ENCODE peak calls at places on chromosomes 16 and 17, in five cellular contexts. B is GM23338, K is lower lobe of right lung, V is brain microvascular endothelial cell, J is lung. O is an unnamed sample. For H3K36me3, the result is how much of the 10 kb centered on the place peaks cover.

GRCh38 chr17:66836063-66837005 is 1.4 kb downstream of the CACNG5 start:
- DNase-seq in V (no peak), B (no peak), K (no peak), J (no peak), O (no peak)

GRCh38 chr16:6528217-6528616 is 804.4 kb upstream of the RBFOX1 start:
- DNase-seq in K (no peak), B (no peak), J (no peak), V (no peak), O (no peak)

GRCh38 chr17:82495844-82496528 is 23.5 kb upstream of the FOXK2 start:
- DNase-seq in K (no peak), B (peak), V (no peak), J (no peak), O (no peak)

GRCh38 chr16:50282955-50283631 is 16.7 kb downstream of the ADCY7 start:
- DNase-seq in V (no peak), K (no peak), J (no peak), B (no peak), O (no peak)

GRCh38 chr17:29653995-29654714 is 31.4 kb upstream of the CORO6 start:
- DNase-seq in J (no peak), B (no peak), V (no peak), K (no peak), O (no peak)

GRCh38 chr16:9384141-9384540 is 292.7 kb downstream of the HAPSTR1 start:
- DNase-seq in B (no peak), V (no peak), J (no peak), K (no peak), O (no peak)

GRCh38 chr17:2393954-2394749 is 6.7 kb downstream of the MNT start:
- DNase-seq in K (no peak), V (no peak), B (peak), J (no peak), O (no peak)

GRCh38 chr17:40515491-40516041 is 14.1 kb upstream of the TNS4 start:
- DNase-seq in B (no peak), K (no peak), J (no peak), V (no peak), O (no peak)

GRCh38 chr16:15593235-15593634 is 49.7 kb downstream of the MARF1 start:
- DNase-seq in K (no peak), J (no peak), V (no peak), B (no peak), O (no peak)

GRCh38 chr17:56786989-56787482 is 46.7 kb downstream of the C17orf67 start:
- DNase-seq in B (no peak), J (no peak), K (peak), V (peak), O (peak)

GRCh38 chr17:14305785-14306496 is 5.1 kb downstream of the HS3ST3B1 start:
- DNase-seq in J (no peak), K (no peak), V (no peak), B (no peak), O (no peak)

GRCh38 chr17:17751489-17751995 is 70.3 kb downstream of the RAI1 start:
- DNase-seq in V (no peak), J (no peak), K (no peak), B (no peak), O (no peak)

GRCh38 chr16:71895679-71896385 is 501 bp downstream of the IST1 start:
- DNase-seq in V (peak), K (peak), J (peak), B (peak), O (no peak)

GRCh38 chr17:63833741-63834373 is 6.4 kb upstream of the FTSJ3 start:
- DNase-seq in K (no peak), V (no peak), B (no peak), J (no peak), O (no peak)

GRCh38 chr16:10114411-10114810 is 67.8 kb downstream of the GRIN2A start:
- DNase-seq in K (no peak), B (no peak), V (peak), J (no peak), O (peak)

GRCh38 chr17:46772879-46773620 is 45.4 kb downstream of the WNT3 start:
- DNase-seq in B (no peak), J (no peak), V (no peak), K (peak), O (no peak)

GRCh38 chr16:84647830-84648594 is at the start of gene KLHL36:
- DNase-seq in V (no peak), K (peak), B (peak), J (peak), O (no peak)

GRCh38 chr17:8031950-8032349 is 6.9 kb upstream of the ALOX15B start:
- DNase-seq in J (no peak), V (no peak), B (no peak), K (no peak), O (no peak)

GRCh38 chr17:33732116-33732515 is 439.0 kb upstream of the ASIC2 start:
- DNase-seq in K (no peak), V (no peak), J (no peak), B (peak), O (no peak)

GRCh38 chr16:29806641-29807425 is 504 bp downstream of the MAZ start:
- DNase-seq in V (no peak), B (peak), K (peak), J (no peak), O (no peak)

GRCh38 chr17:2030779-2031163 is 818 bp downstream of the DPH1 start:
- DNase-seq in K (no peak), V (no peak), B (no peak), J (no peak), O (no peak)

GRCh38 chr17:59069856-59070255 is 36.8 kb downstream of the TRIM37 start:
- DNase-seq in K (no peak), B (no peak), V (no peak), J (no peak), O (no peak)

GRCh38 chr17:59361386-59361785 is 29.9 kb downstream of the YPEL2 start:
- DNase-seq in V (peak), J (no peak), B (no peak), K (no peak), O (no peak)

GRCh38 chr17:17935321-17936271 is 36.6 kb downstream of the TOM1L2 start:
- DNase-seq in B (no peak), V (peak), K (peak), J (no peak), O (peak)

GRCh38 chr17:66492500-66493123 is 190.2 kb downstream of the PRKCA start:
- DNase-seq in V (no peak), B (no peak), J (no peak), K (no peak), O (no peak)

GRCh38 chr17:59779521-59779920 is 72.1 kb downstream of the VMP1 start:
- DNase-seq in J (no peak), K (no peak), B (no peak), V (no peak), O (no peak)

GRCh38 chr16:80899804-80900592 is 95.6 kb upstream of the CDYL2 start:
- DNase-seq in J (peak), K (peak), V (peak), B (no peak), O (no peak)

GRCh38 chr17:6775871-6776405 is at the start of gene FBXO39:
- DNase-seq in J (no peak), V (no peak), K (peak), B (peak), O (no peak)

GRCh38 chr17:1137465-1137894 is 42.3 kb downstream of the ABR start:
- DNase-seq in J (no peak), K (no peak), V (no peak), B (peak), O (no peak)

GRCh38 chr17:64661731-64661980 is 451 bp downstream of the SMURF2 start:
- DNase-seq in B (no peak), J (peak), V (no peak), K (no peak), O (no peak)

GRCh38 chr17:41784207-41784744 is 2.2 kb downstream of the JUP start:
- DNase-seq in V (peak), B (peak), J (peak), K (no peak), O (peak)

GRCh38 chr17:16354585-16354984 is 1.3 kb upstream of the CENPV start:
- DNase-seq in B (no peak), J (no peak), V (no peak), K (no peak), O (no peak)

GRCh38 chr17:48500435-48501426 is 30.1 kb downstream of the HOXB1 start:
- DNase-seq in K (no peak), V (no peak), B (peak), J (no peak), O (no peak)

GRCh38 chr16:85699628-85700027 is 10.9 kb upstream of the GINS2 start:
- DNase-seq in K (no peak), V (peak), J (no peak), B (no peak), O (peak)

GRCh38 chr16:23466162-23466885 is 13.3 kb upstream of the COG7 start:
- DNase-seq in V (peak), B (no peak), K (no peak), J (no peak), O (peak)

GRCh38 chr16:72921620-72922019 is 126.3 kb downstream of the ZFHX3 start:
- DNase-seq in J (no peak), B (no peak), V (peak), K (no peak), O (no peak)

GRCh38 chr17:21263351-21263750 is 10.1 kb upstream of the NATD1 start:
- DNase-seq in K (no peak), B (no peak), V (no peak), J (no peak), O (peak)

GRCh38 chr16:3400779-3401688 is at the start of the genes ZNF174 and ZSCAN32:
- DNase-seq in V (peak), K (peak), B (peak), J (peak), O (peak)
- H3K36me3 ChIP-seq in V (under half), K (under half), B (under half), J (under half), O (under half)

GRCh38 chr17:44006581-44007345 is 2.3 kb downstream of the NAGS start:
- DNase-seq in V (peak), B (peak), K (peak), J (peak), O (peak)

GRCh38 chr17:44005527-44005864 is 1.1 kb downstream of the NAGS start:
- DNase-seq in B (no peak), V (no peak), K (no peak), J (no peak), O (no peak)

GRCh38 chr17:44008205-44008909 is 3.9 kb downstream of the NAGS start:
- DNase-seq in J (no peak), B (peak), V (no peak), K (no peak), O (no peak)

GRCh38 chr17:44005865-44006580 is 1.6 kb downstream of the NAGS start:
- DNase-seq in J (no peak), B (peak), K (peak), V (no peak), O (no peak)

DNA sequence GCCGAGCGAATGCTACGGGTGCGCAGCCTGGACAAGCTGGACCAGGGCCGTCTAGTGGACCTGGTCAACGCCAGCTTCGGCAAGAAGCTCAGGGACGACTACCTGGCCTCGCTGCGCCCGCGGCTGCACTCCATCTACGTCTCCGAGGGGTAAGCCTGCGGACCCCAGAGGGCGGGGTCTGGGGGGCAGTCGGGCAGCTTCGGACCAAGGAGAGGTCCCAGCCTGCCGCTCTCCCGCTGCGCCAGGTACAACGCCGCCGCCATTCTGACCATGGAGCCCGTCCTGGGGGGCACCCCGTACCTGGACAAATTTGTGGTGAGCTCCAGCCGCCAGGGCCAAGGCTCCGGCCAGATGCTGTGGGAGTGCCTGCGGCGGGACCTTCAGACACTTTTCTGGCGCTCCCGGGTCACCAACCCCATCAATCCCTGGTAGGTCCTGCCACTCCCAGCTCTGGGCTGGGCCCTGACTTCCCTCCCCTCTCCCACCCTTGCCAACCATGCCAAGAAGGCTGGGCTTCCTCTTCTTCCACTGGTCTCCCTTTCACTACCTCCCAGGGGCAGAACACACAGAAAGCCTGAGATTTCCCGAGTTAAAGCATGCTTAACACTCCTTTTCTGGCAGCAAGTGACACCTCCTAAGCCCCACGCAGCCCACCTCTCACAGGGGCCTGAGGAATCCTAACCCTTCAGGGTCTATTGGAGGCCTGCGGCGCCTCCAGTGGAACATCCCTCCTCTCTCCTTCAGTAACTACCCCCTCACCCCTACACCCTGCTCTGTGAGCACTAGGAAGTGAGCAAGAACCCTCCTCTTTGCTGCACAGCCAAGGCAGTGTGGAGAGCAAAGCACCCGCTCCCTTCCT is 3.2 kb downstream of the NAGS start:
- DNase-seq in J (no peak), K (no peak), B (no peak), V (no peak), O (no peak)
- TF ChIP-seq CTCF in J (no peak), K (peak), B (no peak), V (no peak), O (no peak)

GRCh38 chr17:74299618-74300009 is 25.6 kb downstream of the DNAI2 start:
- DNase-seq in J (no peak), K (no peak), B (no peak), V (no peak), O (no peak)
- H3K36me3 ChIP-seq in J (under half), K (under half), B (under half), V (under half), O (under half)

GRCh38 chr16:82062645-82063058 is 27.6 kb downstream of the HSD17B2 start:
- DNase-seq in K (peak), V (no peak), B (no peak), J (peak), O (no peak)

GRCh38 chr16:82063456-82064082 is 28.5 kb downstream of the HSD17B2 start:
- DNase-seq in K (no peak), B (no peak), J (no peak), V (no peak), O (no peak)

GRCh38 chr16:82059983-82060421 is 24.9 kb downstream of the HSD17B2 start:
- DNase-seq in J (no peak), B (no peak), V (no peak), K (no peak), O (no peak)

GRCh38 chr16:82059161-82059982 is 24.3 kb downstream of the HSD17B2 start:
- DNase-seq in V (no peak), K (no peak), B (no peak), J (no peak), O (no peak)

GRCh38 chr16:82061861-82062525 is 26.9 kb downstream of the HSD17B2 start:
- DNase-seq in J (no peak), B (peak), K (no peak), V (peak), O (no peak)
- TF ChIP-seq CTCF in J (peak), B (peak), K (peak), V (peak), O (peak)

DNA sequence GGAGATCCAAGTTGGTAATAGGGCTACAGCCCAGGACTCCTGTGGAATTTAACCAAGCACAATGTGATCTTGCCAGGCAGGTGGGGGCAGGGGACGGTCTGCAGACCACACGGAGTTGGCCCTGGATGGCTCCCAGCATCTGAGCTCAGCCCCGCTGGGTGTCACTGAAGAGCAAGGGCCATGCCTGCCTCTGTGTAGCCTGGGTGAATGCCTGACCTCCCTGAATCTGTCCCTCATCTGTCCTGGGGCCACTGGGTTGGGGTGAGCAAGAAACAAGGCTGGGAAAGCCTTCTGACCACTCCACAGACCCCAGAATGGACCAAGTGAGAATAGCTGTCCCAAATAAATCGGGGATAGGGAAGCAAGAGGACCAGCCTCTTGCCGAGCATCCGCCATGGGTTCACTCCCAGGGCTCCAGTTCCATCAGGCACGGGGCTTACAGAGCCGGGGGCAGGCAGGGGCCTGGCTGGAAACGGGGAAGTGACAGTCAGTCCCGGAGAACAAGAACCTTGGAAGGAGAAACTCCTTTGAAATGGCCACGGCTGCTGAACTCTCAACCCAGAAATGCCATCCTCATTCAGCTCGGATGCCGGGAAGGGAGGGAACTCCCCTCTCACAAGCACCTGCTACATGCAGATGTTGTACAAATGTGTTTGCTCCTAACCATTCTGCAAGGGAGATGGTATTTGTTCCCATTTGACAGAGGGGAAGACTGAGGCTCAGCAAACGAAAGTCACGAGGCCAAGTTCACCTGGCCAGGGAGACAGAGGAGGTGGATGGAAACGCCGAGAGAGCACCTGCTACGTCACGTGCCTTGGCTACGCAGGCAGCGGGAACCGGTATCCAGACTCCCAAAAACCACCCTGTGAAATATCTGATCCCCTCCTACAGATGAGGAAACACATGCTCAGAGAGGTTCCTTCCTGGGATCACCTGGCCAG is 50.0 kb downstream of the RMI2 start:
- DNase-seq in B (no peak), J (no peak), K (peak), V (no peak), O (no peak)
- H3K36me3 ChIP-seq in B (under half), J (under half), K (under half), V (under half), O (under half)

GRCh38 chr16:69567031-69567680 is 1.4 kb downstream of the NFAT5 start:
- DNase-seq in V (peak), B (no peak), J (no peak), K (no peak), O (no peak)
- TF ChIP-seq CTCF in V (peak), B (peak), J (no peak), K (no peak), O (peak)

GRCh38 chr17:50079334-50080095 is 15.6 kb upstream of the PDK2 start:
- DNase-seq in B (peak), J (no peak), V (no peak), K (peak), O (no peak)

GRCh38 chr17:50080096-50080480 is 15.1 kb upstream of the PDK2 start:
- DNase-seq in V (no peak), J (no peak), B (no peak), K (no peak), O (no peak)

GRCh38 chr17:50080827-50081226 is 14.3 kb upstream of the PDK2 start:
- DNase-seq in J (no peak), V (no peak), K (peak), B (no peak), O (no peak)

GRCh38 chr17:50078430-50078829 is 16.7 kb upstream of the PDK2 start:
- DNase-seq in V (no peak), J (no peak), K (no peak), B (no peak), O (no peak)

DNA sequence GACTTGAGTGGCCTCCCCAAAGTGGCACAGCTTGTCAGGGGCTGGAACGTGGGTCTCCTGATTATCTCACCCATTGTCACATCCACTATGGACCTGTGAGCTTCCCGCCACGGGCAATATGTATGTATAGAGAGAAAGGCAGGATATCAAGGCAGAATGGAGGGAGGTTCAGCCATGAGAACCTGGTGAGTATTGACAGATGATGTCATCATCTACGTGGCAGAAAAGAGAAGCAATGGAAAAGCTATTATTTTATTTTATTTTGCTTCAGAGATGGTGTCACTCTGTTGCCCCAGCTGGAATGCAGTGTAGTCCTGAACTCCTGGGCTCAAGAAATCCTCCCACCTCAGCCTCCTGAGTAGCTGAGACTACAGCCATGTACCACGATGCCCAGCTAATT is 13.4 kb upstream of the PDK2 start:
- DNase-seq in K (no peak), V (no peak), J (no peak), B (no peak), O (no peak)
- H3K36me3 ChIP-seq in K (half or more), V (half or more), J (under half), B (under half), O (under half)

GRCh38 chr17:68248886-68249872 is 1.3 kb downstream of the AMZ2 start:
- DNase-seq in K (no peak), J (no peak), B (no peak), V (no peak), O (no peak)

GRCh38 chr17:68260051-68260762 is 12.4 kb downstream of the AMZ2 start:
- DNase-seq in K (no peak), B (no peak), J (no peak), V (no peak), O (no peak)

GRCh38 chr17:68255731-68256538 is 8.1 kb downstream of the AMZ2 start:
- DNase-seq in J (no peak), B (no peak), V (no peak), K (no peak), O (no peak)

GRCh38 chr17:68257924-68258323 is 10.1 kb downstream of the AMZ2 start:
- DNase-seq in V (no peak), J (no peak), B (no peak), K (no peak), O (no peak)

GRCh38 chr17:68255151-68255550 is 7.3 kb downstream of the AMZ2 start:
- DNase-seq in V (no peak), B (no peak), J (no peak), K (no peak), O (no peak)
- TF ChIP-seq CTCF in V (no peak), B (no peak), J (no peak), K (no peak), O (no peak)